ENCODE peak calls at places on chromosomes 6 and 20, in eight cellular contexts. H is lower lobe of right lung; R is astrocyte of the cerebellum; O is CD8-positive, alpha-beta T cell; F is bronchial epithelial cell; Q is hepatocyte; U is A549; E is fibroblast of the aortic adventitia. P is an unnamed sample.

GRCh38 chr20:31923388-31924271 is 28.2 kb downstream of the PDRG1 start:
- DNase-seq in O (no peak), H (no peak), U (no peak), Q (no peak), F (no peak), R (no peak), E (no peak), P (no peak)

GRCh38 chr6:125008261-125008671 is 46.0 kb downstream of the RNF217 start:
- DNase-seq in H (no peak), U (peak), O (no peak), R (no peak), F (no peak), Q (no peak), E (no peak), P (peak)

GRCh38 chr6:37653933-37654565 is 43.6 kb downstream of the MDGA1 start:
- DNase-seq in O (peak), F (no peak), R (no peak), Q (peak), E (peak), H (no peak), U (peak), P (peak)

GRCh38 chr6:99232003-99232402 is 117.5 kb downstream of the FAXC start:
- DNase-seq in E (no peak), F (peak), O (no peak), R (no peak), H (no peak), Q (no peak), U (no peak), P (no peak)

GRCh38 chr6:6556738-6557503 is 31.6 kb upstream of the LY86 start:
- DNase-seq in U (peak), O (peak), E (peak), Q (peak), R (no peak), F (peak), H (no peak), P (peak)

GRCh38 chr6:111580826-111581505 is 24.7 kb downstream of the TRAF3IP2 start:
- DNase-seq in R (no peak), E (no peak), F (no peak), H (no peak), O (no peak), U (no peak), Q (no peak), P (peak)

GRCh38 chr20:50385733-50386640 is 124.2 kb upstream of the PTPN1 start:
- DNase-seq in O (peak), R (no peak), F (no peak), Q (no peak), U (no peak), E (no peak), H (no peak), P (no peak)

GRCh38 chr6:74598473-74599393 is 607.1 kb downstream of the COL12A1 start:
- DNase-seq in H (no peak), F (peak), Q (no peak), U (peak), R (no peak), O (no peak), E (no peak), P (peak)

GRCh38 chr20:17648782-17649730 is 33.0 kb downstream of the RRBP1 start:
- DNase-seq in H (peak), Q (no peak), O (peak), U (peak), F (no peak), R (no peak), E (no peak), P (no peak)

GRCh38 chr6:29510202-29510601 is 22.4 kb upstream of the MAS1L start:
- DNase-seq in E (no peak), R (no peak), F (no peak), H (no peak), Q (no peak), O (peak), U (no peak), P (no peak)

GRCh38 chr6:31785475-31785874 is 8.3 kb upstream of the VWA7 start:
- DNase-seq in F (no peak), E (no peak), U (no peak), R (no peak), O (no peak), H (peak), Q (no peak), P (no peak)

GRCh38 chr6:127967708-127968107 is 66.8 kb upstream of the THEMIS start:
- DNase-seq in R (no peak), E (no peak), F (no peak), H (no peak), U (no peak), Q (no peak), O (no peak), P (no peak)

DNA sequence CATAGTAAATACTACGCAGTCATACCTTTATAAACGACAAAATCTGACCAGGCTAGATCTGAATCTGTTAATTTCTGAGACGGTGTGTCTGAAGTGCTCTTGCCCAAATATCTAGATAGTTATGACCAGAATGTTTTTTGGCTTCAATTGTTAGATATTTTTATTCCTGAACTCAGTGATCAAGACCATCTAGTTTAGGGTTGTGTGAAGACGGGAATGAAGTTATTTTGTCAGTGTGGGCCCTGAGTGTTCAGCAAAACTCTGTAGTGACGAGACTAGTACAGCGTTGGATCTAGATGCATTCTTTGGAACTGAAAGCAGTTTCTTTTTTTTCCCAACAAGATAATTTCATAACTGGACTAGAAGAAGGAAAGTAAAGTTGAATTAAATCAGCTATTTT is 3.1 kb downstream of the STXBP5 start:
- DNase-seq in O (no peak), R (no peak), F (no peak), U (no peak), Q (no peak), E (peak), H (no peak), P (peak)
- H3K4me3 ChIP-seq in O (no peak), R (no peak), F (no peak), U (no peak), Q (no peak), E (peak), H (no peak), P (peak)

DNA sequence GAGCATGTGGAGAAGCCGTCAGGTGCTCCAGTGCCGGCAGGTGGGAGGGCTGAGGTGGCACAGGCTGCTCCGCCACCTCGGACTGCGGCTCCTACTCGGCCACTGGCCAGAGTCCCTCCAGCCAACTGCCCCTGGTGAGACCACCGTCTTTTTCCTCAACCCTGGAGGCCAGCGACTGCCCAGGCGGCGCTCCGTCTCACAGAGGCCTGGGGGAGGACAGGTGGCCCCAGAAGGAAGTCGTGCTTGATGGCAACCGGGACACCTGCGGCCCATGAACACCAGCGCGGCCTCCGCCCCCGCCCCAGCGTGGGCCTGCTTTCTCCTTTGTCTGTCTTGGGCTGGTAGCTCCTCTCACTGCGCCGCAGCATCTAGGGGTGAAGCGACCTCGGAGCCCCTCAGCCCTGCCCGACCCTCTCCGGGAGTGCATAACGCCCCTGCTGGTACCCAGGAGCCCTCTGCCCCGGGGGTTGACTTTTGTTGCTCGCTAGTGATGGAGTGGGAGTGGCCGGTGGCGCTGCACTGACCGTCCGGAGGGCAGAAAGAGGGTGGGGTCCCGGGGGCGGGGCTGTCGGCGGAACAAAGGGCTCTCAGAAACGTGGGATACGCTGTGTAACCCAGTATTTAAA is 706 bp upstream of the TUBB2B start:
- DNase-seq in U (no peak), O (no peak), E (no peak), Q (peak), F (no peak), R (no peak), H (no peak), P (no peak)
- TF ChIP-seq CTCF in U (no peak), O (no peak), E (no peak), Q (no peak), F (no peak), R (no peak), H (no peak), P (no peak)

DNA sequence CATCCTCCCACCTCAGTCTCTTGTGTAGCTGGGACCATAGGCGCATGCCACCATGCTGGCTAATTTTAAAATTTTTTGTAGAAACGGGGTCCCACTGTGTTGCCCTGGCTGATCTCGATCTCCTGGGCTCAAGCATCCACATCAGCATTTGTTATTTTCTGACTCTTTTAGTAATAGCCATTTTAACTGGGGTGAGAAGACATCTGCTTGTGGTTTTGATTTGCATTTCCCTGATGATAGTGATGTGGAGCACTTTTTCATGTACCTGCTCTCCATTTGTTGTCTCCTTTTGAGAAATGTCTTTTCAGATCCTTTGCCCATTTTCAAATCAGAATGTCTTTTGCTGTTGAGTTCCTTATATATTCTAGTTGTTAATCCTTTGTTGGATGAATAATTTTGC is 22.2 kb upstream of the TULP4 start:
- DNase-seq in F (no peak), O (no peak), Q (no peak), E (no peak), H (no peak), R (no peak), U (no peak), P (no peak)
- H3K4me3 ChIP-seq in F (no peak), O (peak), Q (no peak), E (no peak), H (no peak), R (no peak), U (no peak), P (no peak)

GRCh38 chr6:113412589-113413367 is 444.4 kb upstream of the MARCKS start:
- DNase-seq in H (no peak), R (no peak), Q (no peak), E (no peak), U (no peak), F (peak), O (no peak), P (peak)

GRCh38 chr6:113416166-113416565 is 441.0 kb upstream of the MARCKS start:
- DNase-seq in U (no peak), H (no peak), F (no peak), Q (no peak), O (no peak), E (peak), R (no peak), P (peak)

GRCh38 chr6:113411006-113411405 is 446.1 kb upstream of the MARCKS start:
- DNase-seq in O (no peak), U (peak), H (no peak), F (peak), E (no peak), R (no peak), Q (peak), P (no peak)

GRCh38 chr6:113420290-113420689 is 436.9 kb upstream of the MARCKS start:
- DNase-seq in O (no peak), U (no peak), F (no peak), E (peak), H (no peak), Q (no peak), R (no peak), P (no peak)

DNA sequence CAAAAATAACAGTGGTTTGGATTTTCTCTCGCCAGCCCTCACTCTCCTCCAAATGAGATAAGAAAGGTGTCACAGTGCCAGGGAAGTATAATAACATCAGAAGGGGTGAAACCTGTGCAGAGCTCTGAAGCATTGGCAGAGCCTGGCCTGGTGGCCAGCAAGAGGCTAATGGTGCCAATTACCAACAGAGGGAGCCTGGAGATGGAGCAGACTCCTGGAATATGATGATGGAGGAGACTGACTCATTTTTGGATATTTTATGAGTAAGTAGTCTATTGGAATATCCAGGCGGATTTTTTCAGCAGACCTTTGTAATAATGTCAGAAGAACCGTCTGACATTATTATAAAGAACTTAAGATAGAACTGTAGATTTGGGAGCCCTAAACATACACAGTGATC is 442.6 kb upstream of the MARCKS start:
- DNase-seq in Q (peak), E (peak), R (peak), O (no peak), F (peak), U (peak), H (no peak), P (peak)
- TF ChIP-seq CTCF in Q (peak), E (peak), R (peak), O (no peak), F (peak), U (peak), H (peak), P (peak)

GRCh38 chr6:2733736-2734480 is 16.8 kb downstream of the MYLK4 start:
- DNase-seq in Q (no peak), H (no peak), U (no peak), O (no peak), R (no peak), F (no peak), E (no peak), P (no peak)
- H3K4me3 ChIP-seq in Q (no peak), H (no peak), U (no peak), O (no peak), R (no peak), F (no peak), E (no peak), P (no peak)

P was measured in fibroblast of mammary gland.